ENCODE peak calls at places on chromosomes 7 and 10, in five cellular contexts. D is GM23338, V is breast epithelium, J is fibroblast of the aortic adventitia, F is thoracic aorta. Z is an unnamed sample.

GRCh38 chr10:120719333-120719732 is 131.8 kb upstream of the WDR11 start:
- DNase-seq in D (no peak), V (no peak), J (no peak), F (no peak), Z (no peak)

GRCh38 chr10:29326299-29326698 is 37.4 kb downstream of the LYZL1 start:
- DNase-seq in D (no peak), V (no peak), J (no peak), F (no peak), Z (no peak)

GRCh38 chr7:112462236-112462635 is 12.0 kb downstream of the IFRD1 start:
- DNase-seq in D (no peak), V (peak), J (peak), F (no peak), Z (peak)

GRCh38 chr7:156131881-156132280 is 319.6 kb upstream of the SHH start:
- DNase-seq in D (no peak), V (no peak), J (no peak), F (no peak), Z (no peak)

GRCh38 chr7:68868975-68869374 is 729.3 kb upstream of the AUTS2 start:
- DNase-seq in D (no peak), V (no peak), J (no peak), F (no peak), Z (no peak)

GRCh38 chr7:139681463-139681755 is 96.4 kb downstream of the HIPK2 start:
- DNase-seq in D (no peak), V (no peak), J (no peak), F (no peak), Z (no peak)

GRCh38 chr7:93944673-93945072 is 23.1 kb downstream of the GNG11 start:
- DNase-seq in D (no peak), V (no peak), J (peak), F (no peak), Z (peak)

GRCh38 chr7:155850730-155851678 is 38.7 kb upstream of the SHH start:
- DNase-seq in D (no peak), V (no peak), J (no peak), F (no peak), Z (no peak)

GRCh38 chr10:116620423-116621400 is at the start of gene PNLIPRP2:
- DNase-seq in D (no peak), V (no peak), J (no peak), F (no peak), Z (no peak)

GRCh38 chr7:36726806-36727503 is 2.7 kb upstream of the AOAH start:
- DNase-seq in D (no peak), V (no peak), J (no peak), F (no peak), Z (no peak)

GRCh38 chr7:136956232-136956631 is 87.8 kb downstream of the CHRM2 start:
- DNase-seq in D (no peak), V (no peak), J (peak), F (no peak), Z (peak)

GRCh38 chr7:49001610-49002033 is 77.3 kb downstream of the CDC14C start:
- DNase-seq in D (peak), V (no peak), J (no peak), F (no peak), Z (peak)

GRCh38 chr7:133985300-133985699 is 141.8 kb upstream of the LRGUK start:
- DNase-seq in D (no peak), V (no peak), J (no peak), F (no peak), Z (no peak)

GRCh38 chr7:98836811-98837631 is 32.8 kb downstream of the TMEM130 start:
- DNase-seq in D (peak), V (no peak), J (peak), F (no peak), Z (peak)

GRCh38 chr7:111678986-111679385 is 116.7 kb upstream of the IMMP2L start:
- DNase-seq in D (no peak), V (no peak), J (peak), F (no peak), Z (peak)

GRCh38 chr10:102632394-102633062 is 11.8 kb upstream of the TRIM8 start:
- DNase-seq in D (no peak), V (no peak), J (peak), F (no peak), Z (peak)

GRCh38 chr10:65194131-65194530 is 1672.9 kb downstream of the REEP3 start:
- DNase-seq in D (no peak), V (no peak), J (no peak), F (no peak), Z (peak)

GRCh38 chr7:151755131-151755787 is 121.7 kb downstream of the PRKAG2 start:
- DNase-seq in D (no peak), V (no peak), J (peak), F (no peak), Z (no peak)

GRCh38 chr7:77698042-77698625 is 1.9 kb downstream of the RSBN1L start:
- DNase-seq in D (no peak), V (no peak), J (no peak), F (no peak), Z (peak)

GRCh38 chr10:12042409-12042796 is 206 bp downstream of the UPF2 start:
- DNase-seq in D (peak), V (no peak), J (no peak), F (no peak), Z (peak)

GRCh38 chr10:37728830-37729229 is 128.6 kb downstream of the ZNF248 start:
- DNase-seq in D (no peak), V (no peak), J (no peak), F (no peak), Z (no peak)

GRCh38 chr10:10133271-10133670 is 884.4 kb upstream of the CELF2 start:
- DNase-seq in D (no peak), V (no peak), J (no peak), F (no peak), Z (no peak)

GRCh38 chr10:126013489-126014281 is 117.3 kb downstream of the FANK1 start:
- DNase-seq in D (peak), V (no peak), J (peak), F (no peak), Z (peak)

GRCh38 chr7:66779669-66780408 is 39.3 kb downstream of the RABGEF1 start:
- DNase-seq in D (no peak), V (no peak), J (peak), F (no peak), Z (peak)

GRCh38 chr7:66776800-66777468 is 36.4 kb downstream of the RABGEF1 start:
- DNase-seq in D (no peak), V (no peak), J (no peak), F (no peak), Z (no peak)

GRCh38 chr7:66781408-66782090 is 41.0 kb downstream of the RABGEF1 start:
- DNase-seq in D (no peak), V (no peak), J (no peak), F (no peak), Z (no peak)

DNA sequence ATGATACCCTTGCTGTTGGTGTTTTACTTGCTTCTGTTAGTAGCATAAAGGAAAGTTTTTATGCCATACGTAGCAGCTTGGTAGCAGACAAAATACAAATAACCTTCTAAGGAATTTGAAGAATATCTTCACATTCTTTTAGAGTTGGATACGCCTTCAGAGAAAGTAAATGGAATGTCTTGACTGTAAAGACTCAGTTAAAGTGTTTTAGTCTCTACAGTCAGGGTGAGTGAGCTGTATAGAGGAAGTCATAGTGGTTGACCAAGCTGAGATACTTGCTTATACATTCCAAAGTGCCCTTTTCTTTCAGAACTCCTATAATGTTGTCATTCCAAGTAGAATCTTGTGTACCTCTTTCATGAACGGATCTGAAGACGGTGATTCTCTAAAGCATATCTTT is 37.7 kb downstream of the RABGEF1 start:
- DNase-seq in D (no peak), V (no peak), J (peak), F (no peak), Z (peak)
- TF ChIP-seq CTCF in D (no peak), V (no peak), J (no peak), F (no peak), Z (no peak)

DNA sequence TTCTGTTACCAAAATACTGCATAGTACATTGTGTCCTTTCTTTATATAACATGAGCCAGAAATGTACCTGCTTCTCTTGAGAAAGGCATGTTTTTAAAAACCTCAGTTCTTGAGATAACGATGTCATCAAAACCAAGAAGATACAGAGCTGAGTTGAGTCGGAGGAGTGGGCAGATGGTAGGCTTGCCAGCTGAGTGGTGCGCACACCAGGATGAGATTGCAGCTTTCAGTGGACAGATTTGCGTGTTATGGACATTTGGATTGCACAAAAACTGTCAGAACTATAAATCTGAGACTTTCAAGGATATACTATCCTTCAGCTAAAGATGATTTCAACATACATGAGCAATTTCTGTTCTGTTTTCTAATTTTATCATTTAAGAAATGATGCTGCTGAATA is 25.0 kb downstream of the PRKAR2B start:
- DNase-seq in D (no peak), V (no peak), J (no peak), F (no peak), Z (peak)
- H3K4me3 ChIP-seq in D (no peak), V (no peak), J (no peak), F (no peak), Z (no peak)

GRCh38 chr10:42690449-42691360 is 52.3 kb upstream of the ZNF33B start:
- DNase-seq in D (peak), V (no peak), J (no peak), F (no peak), Z (no peak)
- TF ChIP-seq CTCF in D (peak), V (no peak), J (no peak), F (no peak), Z (no peak)

DNA sequence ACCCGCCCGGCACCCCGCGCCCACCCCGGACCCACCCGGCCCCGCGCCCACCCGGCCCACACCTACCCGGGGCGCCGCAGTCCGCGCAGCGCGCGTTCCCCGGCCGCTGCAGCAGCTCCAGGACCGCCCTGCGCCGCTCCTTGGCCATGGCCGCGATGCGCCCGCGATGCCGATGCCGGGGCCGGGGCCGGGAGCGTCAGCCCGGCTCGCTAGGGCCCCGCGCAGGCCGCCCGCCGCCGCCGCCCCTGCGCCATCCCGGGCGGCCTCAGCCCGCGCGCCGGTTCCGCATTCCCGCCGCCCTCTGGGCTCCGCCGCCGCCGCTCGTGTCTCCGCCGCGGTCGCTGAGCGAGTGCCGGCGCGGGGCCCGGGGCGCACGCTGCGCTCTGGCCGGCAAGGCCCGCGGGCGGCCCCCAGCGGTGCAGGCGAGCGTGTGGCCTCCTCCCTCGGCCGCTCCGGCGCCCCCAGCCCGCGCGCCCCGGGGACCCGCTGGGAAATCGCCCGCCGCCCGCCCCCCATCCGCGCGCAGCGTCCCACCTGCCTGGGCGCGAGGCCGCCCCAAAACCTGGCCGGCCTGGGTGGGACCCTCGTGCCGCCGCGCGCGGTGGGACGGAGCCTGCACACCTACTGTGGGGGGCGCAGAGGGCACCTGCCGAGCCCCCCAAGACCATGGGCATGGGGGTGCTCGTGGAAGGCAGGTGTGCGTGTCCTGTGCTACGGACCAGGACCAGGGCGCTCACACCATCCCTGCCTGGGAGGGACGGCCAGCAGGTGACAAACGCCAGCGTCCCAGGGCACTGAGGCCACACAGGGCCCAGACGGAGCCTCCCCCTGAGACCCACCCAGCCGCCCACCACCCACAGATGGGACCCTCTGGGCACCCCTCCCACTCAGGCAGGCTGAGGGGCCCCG is at the start of gene ADAP1:
- DNase-seq in D (peak), V (no peak), J (peak), F (no peak), Z (peak)
- H3K4me3 ChIP-seq in D (peak), V (peak), J (peak), F (peak), Z (peak)

DNA sequence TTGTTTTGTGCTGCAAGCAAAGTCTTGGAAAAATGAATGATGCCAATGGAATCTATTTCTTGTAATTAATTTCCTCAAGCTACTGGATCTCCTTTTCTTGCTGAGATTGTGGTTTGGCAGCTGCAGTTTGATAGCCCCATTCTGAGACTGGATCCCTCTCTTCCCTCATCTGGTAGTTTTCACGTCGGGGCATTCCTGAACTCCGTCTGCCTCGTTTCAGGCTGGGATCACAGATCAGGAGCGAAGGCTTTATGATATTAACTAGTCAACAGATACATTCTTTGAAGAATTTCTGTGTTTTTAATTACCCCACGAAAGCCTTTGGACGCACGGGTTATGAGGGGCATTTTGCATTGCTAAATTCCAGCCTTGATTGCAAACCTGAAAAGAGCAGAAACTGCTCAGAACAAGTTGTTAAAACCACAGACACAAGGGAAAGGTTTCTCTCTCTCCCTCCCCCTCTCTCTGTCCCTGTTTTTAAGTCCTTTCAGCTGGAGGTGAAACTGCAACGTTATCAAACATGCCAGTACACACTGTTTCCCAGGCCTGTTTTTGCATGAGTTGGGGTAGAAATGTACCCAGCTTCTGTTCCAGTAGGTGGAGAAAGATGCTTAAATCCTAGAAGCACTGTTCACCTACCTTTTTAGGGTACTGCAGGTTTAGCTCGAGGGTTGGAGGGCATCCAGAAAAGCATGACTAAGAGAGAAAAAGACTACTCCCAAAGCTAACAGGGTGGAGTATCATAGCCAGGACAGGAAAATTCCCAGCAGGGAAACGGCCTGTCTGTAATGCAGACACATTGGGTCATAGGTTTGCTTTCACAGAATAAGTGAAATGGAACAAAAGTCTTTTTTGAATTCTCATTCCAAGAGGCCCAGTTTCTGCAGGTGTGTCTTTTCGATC is 124.3 kb downstream of the CUX1 start:
- DNase-seq in D (no peak), V (no peak), J (peak), F (peak), Z (peak)
- TF ChIP-seq CTCF in D (no peak), V (no peak), J (no peak), F (no peak), Z (no peak)

Z was measured in choroid plexus epithelial cell.